ENCODE peak calls at places on chromosomes 4 and X, in five cellular contexts. U, I, B, H and K are unnamed samples.

GRCh38 chrX:143664302-143664701 is 28.4 kb upstream of the SLITRK4 start:
- DNase-seq in U (no peak), I (no peak), B (no peak), H (no peak), K (no peak)

GRCh38 chr4:83961575-83961974 is 425.7 kb downstream of the GPAT3 start:
- DNase-seq in U (no peak), I (no peak), B (no peak), H (no peak), K (no peak)

GRCh38 chr4:3227878-3228675 is 20.9 kb upstream of the MSANTD1 start:
- DNase-seq in U (no peak), I (peak; percentile 33), B (no peak), H (no peak), K (no peak)

GRCh38 chr4:85696661-85697060 is 221.7 kb downstream of the ARHGAP24 start:
- DNase-seq in U (no peak), I (no peak), B (no peak), H (no peak), K (no peak)

GRCh38 chrX:53048169-53049126 is at the start of gene GPR173:
- DNase-seq in U (peak; percentile 32), I (no peak), B (peak; percentile 39), H (no peak), K (peak; percentile 26)

GRCh38 chr4:75344915-75345314 is 169.3 kb downstream of the RCHY1 start:
- DNase-seq in U (no peak), I (no peak), B (no peak), H (no peak), K (no peak)

GRCh38 chr4:6333301-6334202 is 63.9 kb downstream of the WFS1 start:
- DNase-seq in U (no peak), I (no peak), B (no peak), H (no peak), K (peak; percentile 38)

GRCh38 chr4:8016527-8016926 is 76.9 kb upstream of the AFAP1 start:
- DNase-seq in U (no peak), I (no peak), B (no peak), H (no peak), K (no peak)

GRCh38 chr4:81648576-81649272 is 177.0 kb upstream of the RASGEF1B start:
- DNase-seq in U (no peak), I (peak; percentile 8), B (no peak), H (no peak), K (no peak)